ENCODE peak calls at places on chromosomes 6 and 20, in seven cellular contexts. L is H9, I is IMR-90, X is neuronal stem cell, S is mesendoderm, Q is mesenchymal stem cell, G is H1. V is an unnamed sample.

GRCh38 chr20:43365691-43366090 is 92.0 kb upstream of the SRSF6 start:
- DNase-seq in L (no peak), I (no peak), X (no peak), S (no peak), Q (no peak), G (no peak), V (no peak)

GRCh38 chr20:51062065-51062464 is 39.2 kb upstream of the KCNG1 start:
- DNase-seq in L (no peak), I (peak; percentile 3), X (no peak), S (no peak), Q (no peak), G (no peak), V (no peak)

GRCh38 chr6:43717822-43718221 is 30.2 kb upstream of the MRPS18A start:
- DNase-seq in L (no peak), I (no peak), X (no peak), S (no peak), Q (no peak), G (no peak), V (no peak)

GRCh38 chr6:79233611-79234149 is 802 bp downstream of the HMGN3 start:
- DNase-seq in L (peak; percentile 90), I (peak; percentile 82), X (peak; percentile 62), S (peak; percentile 95), Q (peak; percentile 95), G (peak; percentile 89), V (peak; percentile 95)

GRCh38 chr20:37257993-37258392 is 3.6 kb downstream of the GHRH start:
- DNase-seq in L (peak; percentile 62), I (no peak), X (no peak), S (peak; percentile 33), Q (no peak), G (peak; percentile 68), V (no peak)

GRCh38 chr6:132133734-132134490 is 182.7 kb upstream of the CCN2 start:
- DNase-seq in L (no peak), I (peak; percentile 35), X (no peak), S (no peak), Q (no peak), G (no peak), V (no peak)

GRCh38 chr6:45185403-45186251 is 142.5 kb upstream of the RUNX2 start:
- DNase-seq in L (no peak), I (no peak), X (no peak), S (no peak), Q (no peak), G (no peak), V (no peak)

GRCh38 chr6:134979142-134979541 is 29.2 kb upstream of the ALDH8A1 start:
- DNase-seq in L (no peak), I (no peak), X (no peak), S (no peak), Q (no peak), G (no peak), V (no peak)

GRCh38 chr20:24277196-24277595 is 192.2 kb upstream of the SYNDIG1 start:
- DNase-seq in L (no peak), I (no peak), X (no peak), S (peak; percentile 55), Q (no peak), G (no peak), V (no peak)

GRCh38 chr20:40087496-40087895 is 601.5 kb downstream of the MAFB start:
- DNase-seq in L (no peak), I (no peak), X (no peak), S (no peak), Q (no peak), G (no peak), V (no peak)

GRCh38 chr6:134511984-134512383 is 194.1 kb upstream of the SGK1 start:
- DNase-seq in L (no peak), I (no peak), X (no peak), S (no peak), Q (no peak), G (no peak), V (no peak)

GRCh38 chr6:69861986-69862385 is 4.4 kb upstream of the COL19A1 start:
- DNase-seq in L (no peak), I (no peak), X (no peak), S (peak; percentile 39), Q (no peak), G (no peak), V (no peak)

GRCh38 chr6:25311251-25311910 is 32.2 kb downstream of the CARMIL1 start:
- DNase-seq in L (no peak), I (peak; percentile 62), X (no peak), S (peak; percentile 63), Q (peak; percentile 28), G (no peak), V (no peak)

GRCh38 chr20:997016-997415 is 5.1 kb downstream of the RSPO4 start:
- DNase-seq in L (no peak), I (no peak), X (no peak), S (no peak), Q (no peak), G (no peak), V (no peak)

GRCh38 chr6:46170357-46171289 is at the start of gene ENPP5:
- DNase-seq in L (peak; percentile 99), I (no peak), X (peak; percentile 76), S (peak; percentile 97), Q (no peak), G (peak; percentile 92), V (peak; percentile 60)

GRCh38 chr6:118744261-118744941 is 93.0 kb upstream of the CEP85L start:
- DNase-seq in L (no peak), I (peak; percentile 33), X (no peak), S (no peak), Q (no peak), G (no peak), V (no peak)

GRCh38 chr6:128509709-128510108 is 10.7 kb downstream of the PTPRK start:
- DNase-seq in L (no peak), I (no peak), X (no peak), S (no peak), Q (no peak), G (no peak), V (no peak)

GRCh38 chr6:2819891-2820814 is 21.5 kb downstream of the SERPINB1 start:
- DNase-seq in L (no peak), I (peak; percentile 49), X (no peak), S (no peak), Q (no peak), G (no peak), V (no peak)

DNA sequence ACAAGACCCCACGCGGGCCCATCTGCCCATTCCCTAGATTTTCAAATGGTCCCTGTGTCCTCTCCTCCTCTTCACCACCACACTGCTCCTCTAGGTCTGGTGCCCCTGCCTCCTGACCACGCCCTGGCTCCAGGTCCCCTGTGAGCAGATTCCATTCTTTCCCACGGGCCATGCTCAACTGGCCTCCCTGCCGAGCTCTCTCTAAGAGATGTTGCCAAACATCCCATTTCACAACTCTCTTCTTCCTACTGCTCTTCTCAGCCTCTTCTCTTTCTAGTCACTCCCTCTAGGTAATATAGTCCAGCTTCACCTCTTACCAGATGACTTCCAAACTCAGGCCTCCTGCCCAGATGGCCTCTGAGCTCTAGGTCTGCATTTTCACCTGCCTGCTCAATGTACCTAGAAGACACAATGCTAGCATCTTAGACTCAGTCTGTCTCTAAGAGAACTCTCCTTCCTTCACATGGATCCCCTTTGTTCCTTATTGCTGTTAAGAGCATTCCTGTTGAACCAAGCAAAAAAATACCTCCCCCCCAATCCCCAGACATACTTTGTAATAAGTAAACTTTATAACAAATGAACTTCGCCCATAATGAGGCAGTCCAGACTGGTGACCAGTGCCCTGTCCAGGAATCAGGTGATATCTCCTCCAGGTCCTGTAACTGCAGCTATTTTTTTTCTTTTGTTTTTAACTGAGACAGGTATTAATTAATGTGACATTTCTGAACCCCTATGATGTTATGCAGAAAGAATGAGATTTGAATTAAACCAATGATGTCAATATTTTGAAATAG is 79.1 kb downstream of the LYRM4 start:
- DNase-seq in L (no peak), I (no peak), X (no peak), S (no peak), Q (peak; percentile 54), G (no peak), V (peak; percentile 12)
- H3K18ac ChIP-seq in L (no peak overlapping the region), I (no peak overlapping the region), X (no peak overlapping the region), S (no peak overlapping the region), Q (no peak overlapping the region), G (no peak overlapping the region), V (peak overlapping the region; percentile 39)

GRCh38 chr20:25695532-25696383 is 895 bp downstream of the ZNF337 start:
- DNase-seq in L (no peak), I (no peak), X (peak; percentile 12), S (no peak), Q (no peak), G (no peak), V (no peak)

GRCh38 chr20:25696384-25697131 is at the start of gene ZNF337:
- DNase-seq in L (peak; percentile 94), I (peak; percentile 91), X (peak; percentile 90), S (peak; percentile 98), Q (peak; percentile 94), G (peak; percentile 96), V (peak; percentile 88)

GRCh38 chr20:25697132-25697446 is 436 bp upstream of the ZNF337 start:
- DNase-seq in L (no peak), I (no peak), X (no peak), S (no peak), Q (no peak), G (no peak), V (no peak)

GRCh38 chr20:25705830-25706351 is 9.2 kb upstream of the ZNF337 start:
- DNase-seq in L (no peak), I (no peak), X (no peak), S (no peak), Q (no peak), G (no peak), V (no peak)

GRCh38 chr20:25699914-25700313 is 3.3 kb upstream of the ZNF337 start:
- DNase-seq in L (no peak), I (no peak), X (no peak), S (no peak), Q (no peak), G (no peak), V (no peak)
- H4K8ac ChIP-seq in L (no peak overlapping the region), I (no peak overlapping the region), X (no peak overlapping the region), S (no peak overlapping the region), Q (no peak overlapping the region), G (no peak overlapping the region), V (no peak overlapping the region)

GRCh38 chr6:49054311-49054710 is 408.7 kb downstream of the MMUT start:
- DNase-seq in L (no peak), I (no peak), X (no peak), S (no peak), Q (no peak), G (no peak), V (no peak)

GRCh38 chr6:49052901-49053300 is 410.2 kb downstream of the MMUT start:
- DNase-seq in L (no peak), I (no peak), X (no peak), S (no peak), Q (no peak), G (no peak), V (no peak)

GRCh38 chr6:49050606-49051005 is 412.4 kb downstream of the MMUT start:
- DNase-seq in L (no peak), I (no peak), X (no peak), S (no peak), Q (no peak), G (no peak), V (no peak)
- H2AK5ac ChIP-seq in L (no peak overlapping the region), I (no peak overlapping the region), X (no peak overlapping the region), S (no peak overlapping the region), Q (no peak overlapping the region), G (no peak overlapping the region), V (no peak overlapping the region)

DNA sequence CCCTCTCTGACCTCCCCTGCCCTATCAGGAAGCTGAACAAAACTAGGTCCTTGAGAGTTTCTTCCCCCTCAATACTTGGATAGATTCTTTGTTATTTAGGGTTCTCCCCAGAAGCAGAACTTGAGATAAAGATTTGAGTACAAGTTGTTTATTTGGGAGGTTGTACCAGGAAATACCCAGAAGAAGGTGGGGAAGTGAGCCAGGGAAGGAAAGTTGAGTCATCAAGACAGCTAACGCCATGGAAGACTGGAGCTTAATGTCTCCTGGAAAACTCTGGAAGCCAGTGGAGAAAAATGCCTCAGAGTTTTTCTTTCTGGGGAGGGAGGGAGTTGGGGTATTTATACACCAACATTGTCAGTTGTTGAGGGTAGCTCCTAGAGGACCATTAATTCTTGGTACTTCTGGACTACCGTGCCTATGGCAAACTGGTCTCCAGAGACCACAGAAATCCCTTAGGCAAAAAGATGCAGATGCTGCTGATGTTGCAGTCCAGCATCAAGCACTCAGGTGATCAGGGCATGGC is 102.6 kb upstream of the ZFP64 start:
- DNase-seq in L (no peak), I (no peak), X (no peak), S (no peak), Q (peak; percentile 53), G (no peak), V (no peak)
- H3K18ac ChIP-seq in L (no peak overlapping the region), I (no peak overlapping the region), X (no peak overlapping the region), S (no peak overlapping the region), Q (peak overlapping the region; percentile 48), G (no peak overlapping the region), V (no peak overlapping the region)